ENCODE peak calls at places on chromosome 13, in four cellular contexts. One of them, this sample, is unnamed.

GRCh38 chr13:41746259-41746658 is 214.7 kb downstream of the VWA8 start:
- DNase-seq in lower lobe of right lung: no peak
- DNase-seq in fibroblast of the aortic adventitia: peak
- DNase-seq in fibroblast of pulmonary artery: peak
- DNase-seq in this sample: no peak

GRCh38 chr13:30607908-30608307 is 9.8 kb upstream of the USPL1 start:
- DNase-seq in lower lobe of right lung: no peak
- DNase-seq in fibroblast of the aortic adventitia: no peak
- DNase-seq in fibroblast of pulmonary artery: no peak
- DNase-seq in this sample: no peak

GRCh38 chr13:31167490-31167889 is 5.8 kb upstream of the HSPH1 start:
- DNase-seq in lower lobe of right lung: no peak
- DNase-seq in fibroblast of the aortic adventitia: no peak
- DNase-seq in fibroblast of pulmonary artery: no peak
- DNase-seq in this sample: no peak

GRCh38 chr13:59269476-59269875 is 894.3 kb downstream of the DIAPH3 start:
- DNase-seq in lower lobe of right lung: no peak
- DNase-seq in fibroblast of the aortic adventitia: peak
- DNase-seq in fibroblast of pulmonary artery: peak
- DNase-seq in this sample: no peak

GRCh38 chr13:53089951-53090350 is 61.3 kb downstream of the OLFM4 start:
- DNase-seq in lower lobe of right lung: no peak
- DNase-seq in fibroblast of the aortic adventitia: no peak
- DNase-seq in fibroblast of pulmonary artery: no peak
- DNase-seq in this sample: no peak

GRCh38 chr13:23579072-23579885 is 9.1 kb downstream of the TNFRSF19 start:
- DNase-seq in lower lobe of right lung: peak
- DNase-seq in fibroblast of the aortic adventitia: peak
- DNase-seq in fibroblast of pulmonary artery: peak
- DNase-seq in this sample: peak

GRCh38 chr13:82664183-82664582 is 1218.1 kb downstream of the SLITRK1 start:
- DNase-seq in lower lobe of right lung: no peak
- DNase-seq in fibroblast of the aortic adventitia: no peak
- DNase-seq in fibroblast of pulmonary artery: peak
- DNase-seq in this sample: no peak

GRCh38 chr13:25847145-25847544 is 204.7 kb downstream of the SHISA2 start:
- DNase-seq in lower lobe of right lung: no peak
- DNase-seq in fibroblast of the aortic adventitia: no peak
- DNase-seq in fibroblast of pulmonary artery: no peak
- DNase-seq in this sample: no peak

GRCh38 chr13:40186041-40186440 is 480.4 kb downstream of the FOXO1 start:
- DNase-seq in lower lobe of right lung: no peak
- DNase-seq in fibroblast of the aortic adventitia: no peak
- DNase-seq in fibroblast of pulmonary artery: no peak
- DNase-seq in this sample: no peak

GRCh38 chr13:21884965-21885567 is 214.2 kb downstream of the FGF9 start:
- DNase-seq in lower lobe of right lung: no peak
- DNase-seq in fibroblast of the aortic adventitia: no peak
- DNase-seq in fibroblast of pulmonary artery: no peak
- DNase-seq in this sample: no peak

GRCh38 chr13:114148521-114148855 is 16.1 kb upstream of the RASA3 start:
- DNase-seq in lower lobe of right lung: peak
- DNase-seq in fibroblast of the aortic adventitia: no peak
- DNase-seq in fibroblast of pulmonary artery: no peak
- DNase-seq in this sample: no peak